ENCODE peak calls at places on chromosomes 12 and 14, in four cellular contexts. C, E, A and T are unnamed samples.
A peak's percentile ranks its signal among the peaks of the same experiment; 100 is the strongest.

GRCh38 chr12:60100150-60100549 is 504.3 kb downstream of the SLC16A7 start:
- DNase-seq in C (no peak), E (no peak), A (no peak), T (no peak)

GRCh38 chr12:16564675-16565074 is 41.3 kb downstream of the LMO3 start:
- DNase-seq in C (no peak), E (no peak), A (no peak), T (no peak)

GRCh38 chr12:132109741-132110140 is 34.4 kb downstream of the DDX51 start:
- DNase-seq in C (no peak), E (no peak), A (no peak), T (no peak)

GRCh38 chr12:96177013-96177412 is 17.2 kb upstream of the ELK3 start:
- DNase-seq in C (no peak), E (peak; percentile 26), A (no peak), T (no peak)

GRCh38 chr14:42459171-42459685 is 852.6 kb downstream of the LRFN5 start:
- DNase-seq in C (no peak), E (no peak), A (no peak), T (no peak)

GRCh38 chr14:91413547-91414474 is 3.8 kb downstream of the CCDC88C start:
- DNase-seq in C (no peak), E (no peak), A (no peak), T (no peak)

GRCh38 chr12:77049767-77050353 is 15.5 kb downstream of the E2F7 start:
- DNase-seq in C (peak; percentile 10), E (no peak), A (no peak), T (no peak)

GRCh38 chr14:90574640-90575131 is 177.9 kb downstream of the CALM1 start:
- DNase-seq in C (no peak), E (no peak), A (no peak), T (no peak)

GRCh38 chr12:56188786-56189335 is 422 bp downstream of the SMARCC2 start:
- DNase-seq in C (peak; percentile 46), E (no peak), A (no peak), T (no peak)

GRCh38 chr14:104291123-104292000 is 153.0 kb downstream of the KIF26A start:
- DNase-seq in C (peak; percentile 44), E (no peak), A (no peak), T (no peak)

GRCh38 chr12:132158677-132159554 is 14.7 kb downstream of the NOC4L start:
- DNase-seq in C (no peak), E (no peak), A (no peak), T (no peak)

GRCh38 chr12:65278576-65279386 is at the start of gene MSRB3:
- DNase-seq in C (peak; percentile 73), E (no peak), A (peak; percentile 33), T (peak; percentile 77)

GRCh38 chr12:62885242-62885641 is 49.7 kb downstream of the PPM1H start:
- DNase-seq in C (no peak), E (no peak), A (no peak), T (no peak)